ENCODE peak calls at places on chromosome 17, in seven cellular contexts. One of them, this sample, is unnamed.

GRCh38 chr17:76869878-76870714 is 1.9 kb downstream of the MGAT5B start:
- DNase-seq in GM23248: peak; percentile 34
- DNase-seq in endothelial cell: peak; percentile 50
- DNase-seq in Daoy: no peak
- DNase-seq in brain microvascular endothelial cell: no peak
- DNase-seq in head of caudate nucleus: no peak
- DNase-seq in Caki2: no peak
- DNase-seq in this sample: no peak

GRCh38 chr17:62818491-62818890 is 10.4 kb upstream of the MARCHF10 start:
- DNase-seq in GM23248: no peak
- DNase-seq in endothelial cell: no peak
- DNase-seq in Daoy: no peak
- DNase-seq in brain microvascular endothelial cell: no peak
- DNase-seq in head of caudate nucleus: no peak
- DNase-seq in Caki2: no peak
- DNase-seq in this sample: no peak

GRCh38 chr17:82458885-82459424 is 414 bp downstream of the NARF start:
- DNase-seq in GM23248: peak; percentile 56
- DNase-seq in endothelial cell: peak; percentile 52
- DNase-seq in Daoy: peak; percentile 49
- DNase-seq in brain microvascular endothelial cell: peak; percentile 30
- DNase-seq in head of caudate nucleus: no peak
- DNase-seq in Caki2: peak; percentile 28
- DNase-seq in this sample: no peak

GRCh38 chr17:38551121-38551520 is 54.6 kb downstream of the SRCIN1 start:
- DNase-seq in GM23248: no peak
- DNase-seq in endothelial cell: no peak
- DNase-seq in Daoy: no peak
- DNase-seq in brain microvascular endothelial cell: no peak
- DNase-seq in head of caudate nucleus: no peak
- DNase-seq in Caki2: no peak
- DNase-seq in this sample: no peak

GRCh38 chr17:12620200-12620720 is 45.4 kb upstream of the MYOCD start:
- DNase-seq in GM23248: no peak
- DNase-seq in endothelial cell: no peak
- DNase-seq in Daoy: peak; percentile 89
- DNase-seq in brain microvascular endothelial cell: peak; percentile 89
- DNase-seq in head of caudate nucleus: no peak
- DNase-seq in Caki2: peak; percentile 83
- DNase-seq in this sample: no peak

GRCh38 chr17:12853921-12854320 is 64.6 kb downstream of the ARHGAP44 start:
- DNase-seq in GM23248: no peak
- DNase-seq in endothelial cell: no peak
- DNase-seq in Daoy: no peak
- DNase-seq in brain microvascular endothelial cell: no peak
- DNase-seq in head of caudate nucleus: no peak
- DNase-seq in Caki2: no peak
- DNase-seq in this sample: no peak

GRCh38 chr17:73513426-73513825 is 130.8 kb downstream of the SDK2 start:
- DNase-seq in GM23248: no peak
- DNase-seq in endothelial cell: no peak
- DNase-seq in Daoy: no peak
- DNase-seq in brain microvascular endothelial cell: no peak
- DNase-seq in head of caudate nucleus: peak; percentile 40
- DNase-seq in Caki2: no peak
- DNase-seq in this sample: no peak

GRCh38 chr17:20073056-20073979 is 64.2 kb downstream of the SPECC1 start:
- DNase-seq in GM23248: no peak
- DNase-seq in endothelial cell: no peak
- DNase-seq in Daoy: peak; percentile 67
- DNase-seq in brain microvascular endothelial cell: peak; percentile 40
- DNase-seq in head of caudate nucleus: peak; percentile 66
- DNase-seq in Caki2: no peak
- DNase-seq in this sample: no peak

GRCh38 chr17:42744283-42744805 is 496 bp downstream of the EZH1 start:
- DNase-seq in GM23248: peak; percentile 80
- DNase-seq in endothelial cell: no peak
- DNase-seq in Daoy: peak; percentile 62
- DNase-seq in brain microvascular endothelial cell: no peak
- DNase-seq in head of caudate nucleus: peak; percentile 66
- DNase-seq in Caki2: peak; percentile 85
- DNase-seq in this sample: peak; percentile 85

GRCh38 chr17:74163271-74163821 is 40.1 kb upstream of the RPL38 start:
- DNase-seq in GM23248: no peak
- DNase-seq in endothelial cell: no peak
- DNase-seq in Daoy: no peak
- DNase-seq in brain microvascular endothelial cell: no peak
- DNase-seq in head of caudate nucleus: peak; percentile 3
- DNase-seq in Caki2: no peak
- DNase-seq in this sample: no peak

GRCh38 chr17:67289174-67289876 is 44.3 kb upstream of the HELZ start:
- DNase-seq in GM23248: peak; percentile 76
- DNase-seq in endothelial cell: no peak
- DNase-seq in Daoy: peak; percentile 6
- DNase-seq in brain microvascular endothelial cell: peak; percentile 25
- DNase-seq in head of caudate nucleus: peak; percentile 65
- DNase-seq in Caki2: no peak
- DNase-seq in this sample: peak; percentile 80

GRCh38 chr17:48871551-48872351 is 20.8 kb upstream of the ATP5MC1 start:
- DNase-seq in GM23248: no peak
- DNase-seq in endothelial cell: no peak
- DNase-seq in Daoy: no peak
- DNase-seq in brain microvascular endothelial cell: no peak
- DNase-seq in head of caudate nucleus: no peak
- DNase-seq in Caki2: no peak
- DNase-seq in this sample: no peak

GRCh38 chr17:38875477-38876080 is 5.7 kb downstream of the LASP1 start:
- DNase-seq in GM23248: peak; percentile 53
- DNase-seq in endothelial cell: no peak
- DNase-seq in Daoy: no peak
- DNase-seq in brain microvascular endothelial cell: no peak
- DNase-seq in head of caudate nucleus: no peak
- DNase-seq in Caki2: no peak
- DNase-seq in this sample: no peak

GRCh38 chr17:48051706-48052486 is 3.7 kb downstream of the NFE2L1 start:
- DNase-seq in GM23248: peak; percentile 87
- DNase-seq in endothelial cell: no peak
- DNase-seq in Daoy: peak; percentile 42
- DNase-seq in brain microvascular endothelial cell: peak; percentile 95
- DNase-seq in head of caudate nucleus: no peak
- DNase-seq in Caki2: peak; percentile 30
- DNase-seq in this sample: no peak

GRCh38 chr17:74145756-74146155 is 57.7 kb upstream of the RPL38 start:
- DNase-seq in GM23248: no peak
- DNase-seq in endothelial cell: no peak
- DNase-seq in Daoy: no peak
- DNase-seq in brain microvascular endothelial cell: no peak
- DNase-seq in head of caudate nucleus: peak; percentile 2
- DNase-seq in Caki2: no peak
- DNase-seq in this sample: no peak

GRCh38 chr17:17866897-17867296 is 30.1 kb upstream of the SREBF1 start:
- DNase-seq in GM23248: no peak
- DNase-seq in endothelial cell: no peak
- DNase-seq in Daoy: no peak
- DNase-seq in brain microvascular endothelial cell: no peak
- DNase-seq in head of caudate nucleus: no peak
- DNase-seq in Caki2: no peak
- DNase-seq in this sample: no peak

GRCh38 chr17:75084039-75084660 is 3.6 kb upstream of the SLC16A5 start:
- DNase-seq in GM23248: no peak
- DNase-seq in endothelial cell: no peak
- DNase-seq in Daoy: no peak
- DNase-seq in brain microvascular endothelial cell: peak; percentile 38
- DNase-seq in head of caudate nucleus: no peak
- DNase-seq in Caki2: peak; percentile 87
- DNase-seq in this sample: no peak

GRCh38 chr17:38674013-38674748 is 576 bp downstream of the EPOP start:
- DNase-seq in GM23248: peak; percentile 59
- DNase-seq in endothelial cell: no peak
- DNase-seq in Daoy: peak; percentile 33
- DNase-seq in brain microvascular endothelial cell: no peak
- DNase-seq in head of caudate nucleus: peak; percentile 21
- DNase-seq in Caki2: no peak
- DNase-seq in this sample: no peak

GRCh38 chr17:28904800-28905199 is 1.9 kb upstream of the DHRS13 start:
- DNase-seq in GM23248: no peak
- DNase-seq in endothelial cell: no peak
- DNase-seq in Daoy: no peak
- DNase-seq in brain microvascular endothelial cell: no peak
- DNase-seq in head of caudate nucleus: no peak
- DNase-seq in Caki2: no peak
- DNase-seq in this sample: no peak

GRCh38 chr17:79706931-79707382 is 23.8 kb upstream of the ENPP7 start:
- DNase-seq in GM23248: peak; percentile 45
- DNase-seq in endothelial cell: no peak
- DNase-seq in Daoy: no peak
- DNase-seq in brain microvascular endothelial cell: no peak
- DNase-seq in head of caudate nucleus: no peak
- DNase-seq in Caki2: no peak
- DNase-seq in this sample: no peak

GRCh38 chr17:47694018-47694817 is at the start of gene TBKBP1:
- DNase-seq in GM23248: peak; percentile 57
- DNase-seq in endothelial cell: peak; percentile 87
- DNase-seq in Daoy: peak; percentile 48
- DNase-seq in brain microvascular endothelial cell: no peak
- DNase-seq in head of caudate nucleus: no peak
- DNase-seq in Caki2: no peak
- DNase-seq in this sample: peak; percentile 44

GRCh38 chr17:38798614-38799500 is 499 bp downstream of the PIP4K2B start:
- DNase-seq in GM23248: peak; percentile 74
- DNase-seq in endothelial cell: peak; percentile 47
- DNase-seq in Daoy: peak; percentile 50
- DNase-seq in brain microvascular endothelial cell: peak; percentile 33
- DNase-seq in head of caudate nucleus: peak; percentile 67
- DNase-seq in Caki2: peak; percentile 57
- DNase-seq in this sample: peak; percentile 32

GRCh38 chr17:80456465-80457235 is 19.8 kb downstream of the NPTX1 start:
- DNase-seq in GM23248: peak; percentile 61
- DNase-seq in endothelial cell: no peak
- DNase-seq in Daoy: no peak
- DNase-seq in brain microvascular endothelial cell: no peak
- DNase-seq in head of caudate nucleus: no peak
- DNase-seq in Caki2: no peak
- DNase-seq in this sample: no peak

GRCh38 chr17:50892101-50892776 is 26.1 kb upstream of the TOB1 start:
- DNase-seq in GM23248: no peak
- DNase-seq in endothelial cell: no peak
- DNase-seq in Daoy: no peak
- DNase-seq in brain microvascular endothelial cell: no peak
- DNase-seq in head of caudate nucleus: no peak
- DNase-seq in Caki2: no peak
- DNase-seq in this sample: no peak

GRCh38 chr17:29042026-29042678 is 789 bp upstream of the PIPOX start:
- DNase-seq in GM23248: no peak
- DNase-seq in endothelial cell: no peak
- DNase-seq in Daoy: no peak
- DNase-seq in brain microvascular endothelial cell: no peak
- DNase-seq in head of caudate nucleus: no peak
- DNase-seq in Caki2: no peak
- DNase-seq in this sample: no peak

GRCh38 chr17:48636177-48637018 is 10.2 kb upstream of the HOXB9 start:
- DNase-seq in GM23248: peak; percentile 83
- DNase-seq in endothelial cell: peak; percentile 99
- DNase-seq in Daoy: peak; percentile 89
- DNase-seq in brain microvascular endothelial cell: no peak
- DNase-seq in head of caudate nucleus: peak; percentile 49
- DNase-seq in Caki2: peak; percentile 74
- DNase-seq in this sample: peak; percentile 76

GRCh38 chr17:18315498-18316360 is 636 bp downstream of the SMCR8 start:
- DNase-seq in GM23248: no peak
- DNase-seq in endothelial cell: no peak
- DNase-seq in Daoy: no peak
- DNase-seq in brain microvascular endothelial cell: no peak
- DNase-seq in head of caudate nucleus: no peak
- DNase-seq in Caki2: no peak
- DNase-seq in this sample: no peak

GRCh38 chr17:68458260-68459029 is 1.1 kb upstream of the WIPI1 start:
- DNase-seq in GM23248: no peak
- DNase-seq in endothelial cell: no peak
- DNase-seq in Daoy: no peak
- DNase-seq in brain microvascular endothelial cell: no peak
- DNase-seq in head of caudate nucleus: no peak
- DNase-seq in Caki2: no peak
- DNase-seq in this sample: no peak

GRCh38 chr17:51439395-51440229 is 179.3 kb downstream of the UTP18 start:
- DNase-seq in GM23248: no peak
- DNase-seq in endothelial cell: peak; percentile 28
- DNase-seq in Daoy: no peak
- DNase-seq in brain microvascular endothelial cell: peak; percentile 14
- DNase-seq in head of caudate nucleus: peak; percentile 49
- DNase-seq in Caki2: no peak
- DNase-seq in this sample: peak; percentile 5

GRCh38 chr17:20235747-20236146 is 226.6 kb downstream of the SPECC1 start:
- DNase-seq in GM23248: no peak
- DNase-seq in endothelial cell: no peak
- DNase-seq in Daoy: no peak
- DNase-seq in brain microvascular endothelial cell: no peak
- DNase-seq in head of caudate nucleus: peak; percentile 64
- DNase-seq in Caki2: no peak
- DNase-seq in this sample: no peak

GRCh38 chr17:76132574-76133338 is 8.3 kb downstream of the FOXJ1 start:
- DNase-seq in GM23248: no peak
- DNase-seq in endothelial cell: no peak
- DNase-seq in Daoy: no peak
- DNase-seq in brain microvascular endothelial cell: no peak
- DNase-seq in head of caudate nucleus: no peak
- DNase-seq in Caki2: no peak
- DNase-seq in this sample: peak; percentile 13